ENCODE peak calls at places on chromosomes 4 and X, in five cellular contexts. F, G, C, L and Z are unnamed samples.

GRCh38 chr4:2186133-2186864 is 55.6 kb downstream of the HAUS3 start:
- DNase-seq in F (peak; percentile 9), G (peak; percentile 42), C (no peak), L (no peak), Z (no peak)

GRCh38 chr4:74623041-74623440 is 171.3 kb downstream of the BTC start:
- DNase-seq in F (peak; percentile 31), G (no peak), C (peak; percentile 23), L (no peak), Z (peak; percentile 41)

GRCh38 chr4:79053754-79054153 is 114.5 kb upstream of the PAQR3 start:
- DNase-seq in F (no peak), G (no peak), C (no peak), L (no peak), Z (no peak)

GRCh38 chrX:145910017-145910416 is 92.4 kb downstream of the SLITRK2 start:
- DNase-seq in F (no peak), G (no peak), C (no peak), L (no peak), Z (no peak)

GRCh38 chrX:1190596-1191145 is 21.8 kb downstream of the CRLF2 start:
- DNase-seq in F (no peak), G (no peak), C (no peak), L (no peak), Z (no peak)

GRCh38 chrX:42519666-42520231 is 258.2 kb downstream of the PPP1R2C start:
- DNase-seq in F (no peak), G (peak; percentile 11), C (no peak), L (peak; percentile 28), Z (no peak)

GRCh38 chr4:68182382-68182820 is 52.7 kb upstream of the TMPRSS11F start:
- DNase-seq in F (no peak), G (no peak), C (no peak), L (no peak), Z (no peak)

GRCh38 chrX:104806346-104806745 is 240.3 kb downstream of the IL1RAPL2 start:
- DNase-seq in F (no peak), G (no peak), C (no peak), L (no peak), Z (no peak)

GRCh38 chrX:152912121-152912520 is 14.3 kb downstream of the ZNF185 start:
- DNase-seq in F (no peak), G (no peak), C (no peak), L (no peak), Z (no peak)